ENCODE peak calls at places on chromosomes 5 and 9, in four cellular contexts. M is HTR-8/SVneo; G is COLO829; L is naive thymus-derived CD4-positive, alpha-beta T cell. D is an unnamed sample.

GRCh38 chr9:127943746-127944145 is 6.1 kb upstream of the DPM2 start:
- DNase-seq in M (peak), G (peak), L (peak), D (peak)

GRCh38 chr9:33623658-33624586 is 99.9 kb downstream of the ANKRD18B start:
- DNase-seq in M (peak), G (peak), L (peak), D (peak)

GRCh38 chr5:127170918-127171600 is 97.8 kb upstream of the C5orf63 start:
- DNase-seq in M (no peak), G (no peak), L (no peak), D (no peak)

GRCh38 chr5:145936401-145937131 is at the start of gene SH3RF2:
- DNase-seq in M (peak), G (peak), L (no peak), D (peak)

GRCh38 chr5:92144824-92145223 is 761.7 kb upstream of the ARRDC3 start:
- DNase-seq in M (no peak), G (no peak), L (no peak), D (no peak)

GRCh38 chr9:96020822-96021615 is 145.5 kb downstream of the ERCC6L2 start:
- DNase-seq in M (peak), G (no peak), L (peak), D (no peak)

GRCh38 chr5:108636135-108636888 is 111.4 kb upstream of the FER start:
- DNase-seq in M (no peak), G (no peak), L (no peak), D (no peak)

GRCh38 chr9:5870020-5870339 is 20.7 kb upstream of the MLANA start:
- DNase-seq in M (no peak), G (no peak), L (no peak), D (no peak)

GRCh38 chr5:176742246-176743105 is 67.9 kb upstream of the UNC5A start:
- DNase-seq in M (no peak), G (no peak), L (no peak), D (no peak)

GRCh38 chr5:155729684-155730059 is 597.3 kb upstream of the SGCD start:
- DNase-seq in M (no peak), G (peak), L (no peak), D (no peak)

GRCh38 chr9:36902861-36903524 is 131.1 kb downstream of the PAX5 start:
- DNase-seq in M (no peak), G (no peak), L (no peak), D (no peak)

GRCh38 chr9:19527663-19528062 is 118.9 kb downstream of the ACER2 start:
- DNase-seq in M (no peak), G (no peak), L (no peak), D (no peak)

GRCh38 chr9:133619791-133620190 is 10.6 kb upstream of the FAM163B start:
- DNase-seq in M (no peak), G (no peak), L (peak), D (no peak)